ENCODE peak calls at places on chromosomes 11 and 22, in ten cellular contexts. L is AG08395; K is effector memory CD8-positive, alpha-beta T cell; D is T1000; Q is endothelial cell; I is T-helper 9 cell; N is EL; R is A172; O is left cardiac atrium; B is AG09319. P is an unnamed sample.

GRCh38 chr11:13962562-13963168 is at the start of gene SPON1:
- DNase-seq in L (peak; percentile 30), K (peak; percentile 18), D (no peak), Q (peak; percentile 79), I (no peak), N (no peak), R (no peak), O (peak; percentile 51), B (no peak), P (no peak)

GRCh38 chr11:86370171-86370570 is 4.5 kb upstream of the CCDC81 start:
- DNase-seq in L (no peak), K (no peak), D (no peak), Q (no peak), I (no peak), N (no peak), R (no peak), O (no peak), B (no peak), P (no peak)

GRCh38 chr22:50018608-50019291 is 6.2 kb upstream of the IL17REL start:
- DNase-seq in L (no peak), K (peak; percentile 30), D (no peak), Q (no peak), I (no peak), N (no peak), R (no peak), O (no peak), B (no peak), P (no peak)

GRCh38 chr11:43589601-43590250 is 90.8 kb upstream of the HSD17B12 start:
- DNase-seq in L (no peak), K (no peak), D (no peak), Q (no peak), I (no peak), N (no peak), R (no peak), O (no peak), B (no peak), P (no peak)

GRCh38 chr22:45997077-45997774 is 20.3 kb upstream of the WNT7B start:
- DNase-seq in L (peak; percentile 95), K (no peak), D (peak; percentile 71), Q (peak; percentile 44), I (no peak), N (peak; percentile 98), R (peak; percentile 91), O (peak; percentile 92), B (peak; percentile 89), P (peak; percentile 61)

GRCh38 chr11:116829525-116830183 is at the start of gene APOC3:
- DNase-seq in L (no peak), K (no peak), D (no peak), Q (no peak), I (no peak), N (peak; percentile 51), R (no peak), O (no peak), B (no peak), P (no peak)

GRCh38 chr11:102600666-102601065 is 24.5 kb downstream of the MMP20 start:
- DNase-seq in L (no peak), K (no peak), D (no peak), Q (no peak), I (no peak), N (no peak), R (no peak), O (no peak), B (no peak), P (no peak)

GRCh38 chr11:119481667-119482400 is 58.9 kb upstream of the THY1 start:
- DNase-seq in L (no peak), K (no peak), D (no peak), Q (no peak), I (no peak), N (no peak), R (no peak), O (no peak), B (no peak), P (no peak)

P was measured in kidney glomerular epithelial cell.